ENCODE peak calls at places on chromosome 4, in six cellular contexts. X, M, A, Z, Q and R are unnamed samples.

GRCh38 chr4:14681330-14681729 is 321.0 kb upstream of the CPEB2 start:
- DNase-seq in X (no peak), M (no peak), A (no peak), Z (no peak), Q (no peak), R (no peak)

GRCh38 chr4:112279025-112279881 is 6.5 kb downstream of the TIFA start:
- DNase-seq in X (no peak), M (peak), A (no peak), Z (peak), Q (no peak), R (no peak)

GRCh38 chr4:142817442-142817841 is 28.7 kb downstream of the INPP4B start:
- DNase-seq in X (no peak), M (no peak), A (no peak), Z (no peak), Q (no peak), R (no peak)

GRCh38 chr4:21544410-21544809 is 404.2 kb downstream of the KCNIP4 start:
- DNase-seq in X (no peak), M (no peak), A (no peak), Z (no peak), Q (no peak), R (no peak)

GRCh38 chr4:117898496-117898895 is 135.8 kb upstream of the NDST3 start:
- DNase-seq in X (no peak), M (no peak), A (no peak), Z (no peak), Q (no peak), R (no peak)

GRCh38 chr4:140743194-140743931 is 12.8 kb downstream of the TBC1D9 start:
- DNase-seq in X (no peak), M (no peak), A (no peak), Z (peak), Q (no peak), R (no peak)

GRCh38 chr4:81166431-81166830 is 48.6 kb downstream of the PRKG2 start:
- DNase-seq in X (no peak), M (no peak), A (no peak), Z (no peak), Q (no peak), R (no peak)

GRCh38 chr4:2353222-2354107 is 65.0 kb downstream of the ZFYVE28 start:
- DNase-seq in X (no peak), M (peak), A (peak), Z (no peak), Q (no peak), R (no peak)

GRCh38 chr4:154984148-154984547 is 203.1 kb downstream of the RBM46 start:
- DNase-seq in X (no peak), M (no peak), A (no peak), Z (no peak), Q (no peak), R (no peak)

GRCh38 chr4:147942729-147943128 is 210.8 kb downstream of the ARHGAP10 start:
- DNase-seq in X (no peak), M (no peak), A (no peak), Z (no peak), Q (no peak), R (no peak)

GRCh38 chr4:53963786-53964185 is 100.6 kb downstream of the CHIC2 start:
- DNase-seq in X (no peak), M (no peak), A (no peak), Z (no peak), Q (no peak), R (no peak)
- H3K27ac ChIP-seq in X (no peak), M (no peak), A (no peak), Z (no peak), Q (no peak), R (no peak)

DNA sequence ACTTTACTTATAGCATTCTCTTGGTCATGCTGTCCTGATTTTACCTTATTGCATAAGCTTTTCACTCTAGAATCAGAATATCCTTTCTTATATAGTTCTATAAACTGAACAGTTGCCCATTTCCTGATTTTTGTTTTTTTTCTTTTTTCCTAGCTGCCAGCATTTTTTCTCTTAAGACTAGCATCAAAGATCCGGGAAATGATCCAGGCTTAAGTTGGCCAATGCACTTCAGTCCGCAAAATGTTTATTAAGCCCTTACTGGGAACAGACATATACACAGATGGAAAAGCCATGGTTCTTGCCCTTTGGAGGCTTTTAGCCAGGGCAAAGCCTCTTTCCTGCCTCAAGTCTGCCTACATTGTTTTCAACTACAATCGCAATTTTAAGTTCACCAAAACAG is 10.1 kb upstream of the BMP2K start:
- DNase-seq in X (no peak), M (no peak), A (no peak), Z (no peak), Q (no peak), R (no peak)
- TF ChIP-seq POLR2A in X (no peak), M (no peak), A (no peak), Z (no peak), Q (no peak), R (no peak)

GRCh38 chr4:40562681-40563080 is 67.0 kb downstream of the RBM47 start:
- DNase-seq in X (no peak), M (no peak), A (no peak), Z (no peak), Q (no peak), R (no peak)
- H3K4me3 ChIP-seq in X (no peak), M (no peak), A (no peak), Z (no peak), Q (no peak), R (no peak)

GRCh38 chr4:113548303-113548702 is 213.2 kb downstream of the CAMK2D start:
- DNase-seq in X (no peak), M (no peak), A (no peak), Z (no peak), Q (no peak), R (no peak)
- H3K27ac ChIP-seq in X (peak), M (peak), A (peak), Z (peak), Q (peak), R (peak)

DNA sequence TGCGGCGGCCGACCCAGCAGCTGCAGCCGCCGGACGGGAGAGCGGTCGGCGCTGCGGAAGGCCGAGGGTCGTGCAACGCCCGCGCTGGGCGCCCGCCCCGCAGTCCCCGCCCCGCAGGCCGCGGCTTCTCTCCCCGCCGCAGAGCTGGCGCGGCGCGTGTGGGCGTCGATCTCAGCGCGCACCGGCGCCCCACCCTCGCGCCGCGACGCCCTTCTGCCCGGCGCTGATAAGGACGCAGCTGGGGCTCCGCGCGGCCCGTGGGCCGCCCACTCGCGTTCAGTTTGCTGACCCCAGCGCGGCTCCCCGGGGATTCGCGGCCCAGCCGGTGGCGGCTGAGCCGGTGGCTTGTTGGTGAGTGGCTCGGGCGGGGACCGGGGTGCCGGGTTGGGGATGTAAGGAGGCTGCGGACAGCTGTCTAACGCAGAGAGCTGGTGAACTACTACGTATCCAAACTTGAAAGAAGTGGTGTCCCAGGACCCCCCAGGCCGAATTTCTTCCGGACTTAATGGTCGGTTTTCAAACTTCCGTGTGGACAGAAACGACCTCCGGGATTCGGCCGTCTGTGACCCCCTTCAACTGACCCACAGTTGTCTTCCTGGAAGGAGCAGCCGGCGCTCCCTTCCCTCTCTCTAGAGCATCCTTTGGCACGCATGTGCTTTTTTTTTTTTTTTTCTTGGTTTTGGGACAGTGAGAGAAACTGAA is 1.6 kb downstream of the FHDC1 start:
- DNase-seq in X (no peak), M (peak), A (peak), Z (no peak), Q (peak), R (peak)
- TF ChIP-seq POLR2A in X (no peak), M (no peak), A (no peak), Z (no peak), Q (no peak), R (peak)

GRCh38 chr4:3385719-3386440 is 55.9 kb upstream of the HGFAC start:
- DNase-seq in X (no peak), M (peak), A (no peak), Z (no peak), Q (no peak), R (peak)
- H3K4me3 ChIP-seq in X (no peak), M (no peak), A (peak), Z (peak), Q (no peak), R (peak)